ENCODE peak calls at places on chromosomes 11 and 22, in nine cellular contexts. L is osteoblast; V is CD8-positive, alpha-beta memory T cell; C is right atrium auricular region; U is tibial artery; X is A549; A is brain microvascular endothelial cell; S is effector memory CD4-positive, alpha-beta T cell; M is astrocyte of the spinal cord. P is an unnamed sample.

GRCh38 chr11:126355926-126356897 is 726 bp downstream of the ST3GAL4 start:
- DNase-seq in U (no peak), C (no peak), S (no peak), V (no peak), X (no peak), L (peak; percentile 94), A (no peak), M (no peak), P (no peak)

GRCh38 chr11:86303257-86303656 is 1.2 kb downstream of the HIKESHI start:
- DNase-seq in V (no peak), L (peak; percentile 44), M (no peak), X (no peak), C (no peak), S (no peak), U (no peak), A (peak; percentile 6), P (no peak)

GRCh38 chr22:27108425-27109114 is 451.2 kb downstream of the MIAT start:
- DNase-seq in A (no peak), X (peak; percentile 45), L (no peak), M (no peak), C (no peak), S (no peak), U (peak; percentile 79), V (no peak), P (no peak)

GRCh38 chr22:17952273-17952801 is 72.0 kb downstream of the MICAL3 start:
- DNase-seq in A (no peak), X (peak; percentile 46), L (peak; percentile 41), M (no peak), U (no peak), C (no peak), V (no peak), S (no peak), P (no peak)

GRCh38 chr11:103295704-103296103 is 186.5 kb downstream of the DYNC2H1 start:
- DNase-seq in M (no peak), S (no peak), U (no peak), V (no peak), C (no peak), L (no peak), A (no peak), X (peak; percentile 66), P (no peak)

GRCh38 chr22:17919276-17920144 is 104.9 kb downstream of the MICAL3 start:
- DNase-seq in L (peak; percentile 61), V (no peak), S (no peak), U (no peak), C (no peak), M (no peak), X (no peak), A (no peak), P (no peak)

GRCh38 chr11:22828373-22828772 is 1.2 kb downstream of the SVIP start:
- DNase-seq in A (no peak), U (no peak), M (no peak), S (no peak), C (no peak), X (no peak), V (no peak), L (no peak), P (no peak)

GRCh38 chr11:19072464-19072863 is 11.9 kb upstream of the MRGPRX2 start:
- DNase-seq in C (no peak), L (no peak), U (no peak), V (no peak), X (no peak), A (no peak), M (no peak), S (no peak), P (no peak)

GRCh38 chr11:1786466-1786865 is 22.7 kb upstream of the CTSD start:
- DNase-seq in A (no peak), X (no peak), C (no peak), S (no peak), L (no peak), U (no peak), M (no peak), V (no peak), P (no peak)

GRCh38 chr11:1881442-1882264 is 10.0 kb downstream of the PRR33 start:
- DNase-seq in M (no peak), L (peak; percentile 89), C (no peak), X (no peak), V (no peak), S (no peak), U (no peak), A (no peak), P (no peak)

GRCh38 chr11:17405232-17406005 is 17.0 kb upstream of the KCNJ11 start:
- DNase-seq in X (peak; percentile 64), C (peak; percentile 77), L (peak; percentile 93), S (no peak), A (peak; percentile 35), U (peak; percentile 78), M (peak; percentile 24), V (no peak), P (no peak)

GRCh38 chr11:42175203-42175602 is 715.8 kb upstream of the LRRC4C start:
- DNase-seq in X (no peak), M (peak; percentile 60), V (no peak), L (no peak), S (no peak), U (no peak), C (no peak), A (peak; percentile 90), P (no peak)

GRCh38 chr11:63791495-63792167 is 21.6 kb upstream of the SPINDOC start:
- DNase-seq in C (no peak), A (no peak), X (no peak), S (no peak), V (no peak), L (no peak), U (no peak), M (no peak), P (no peak)

GRCh38 chr11:6307879-6308278 is 12.4 kb downstream of the CAVIN3 start:
- DNase-seq in M (peak; percentile 13), L (peak; percentile 85), U (no peak), A (peak; percentile 21), V (no peak), S (no peak), C (no peak), X (no peak), P (no peak)

GRCh38 chr11:121426476-121427454 is 25.3 kb upstream of the SORL1 start:
- DNase-seq in C (no peak), U (no peak), L (peak; percentile 67), X (no peak), A (no peak), S (peak; percentile 21), M (no peak), V (peak; percentile 26), P (peak; percentile 11)

GRCh38 chr11:125978778-125979378 is 33.0 kb downstream of the VSIG10L2 start:
- DNase-seq in V (no peak), M (no peak), U (no peak), A (no peak), L (no peak), S (no peak), C (no peak), X (no peak), P (no peak)

GRCh38 chr22:38267086-38267485 is 5.7 kb downstream of the TMEM184B start:
- DNase-seq in M (peak; percentile 45), S (peak; percentile 61), C (peak; percentile 83), V (peak; percentile 24), U (no peak), A (no peak), L (peak; percentile 84), X (no peak), P (no peak)

GRCh38 chr11:86596861-86597632 is 75.4 kb downstream of the ME3 start:
- DNase-seq in M (peak; percentile 53), U (peak; percentile 52), V (no peak), A (peak; percentile 73), C (no peak), S (no peak), L (no peak), X (no peak), P (no peak)

GRCh38 chr22:48679656-48680555 is 1147.8 kb downstream of the BRD1 start:
- DNase-seq in V (no peak), M (no peak), X (no peak), C (no peak), L (no peak), A (no peak), U (no peak), S (no peak), P (no peak)

GRCh38 chr11:95996621-95997020 is 72.7 kb upstream of the MTMR2 start:
- DNase-seq in X (no peak), U (no peak), C (no peak), M (no peak), S (no peak), V (no peak), A (no peak), L (no peak), P (no peak)

GRCh38 chr22:49564054-49564453 is 263.6 kb downstream of the BRD1 start:
- DNase-seq in X (no peak), C (no peak), U (no peak), S (no peak), M (no peak), A (no peak), V (no peak), L (peak; percentile 67), P (no peak)

GRCh38 chr22:40436460-40437431 is 66.4 kb downstream of the SGSM3 start:
- DNase-seq in V (no peak), A (peak; percentile 59), L (peak; percentile 56), X (peak; percentile 70), S (no peak), M (peak; percentile 79), U (no peak), C (no peak), P (peak; percentile 36)

GRCh38 chr11:45886816-45887520 is 1.5 kb downstream of the MAPK8IP1 start:
- DNase-seq in C (no peak), L (peak; percentile 79), S (no peak), M (no peak), X (no peak), V (no peak), A (no peak), U (no peak), P (no peak)
- H3K4me3 ChIP-seq in C (no peak overlapping the region), L (no peak overlapping the region), S (no peak overlapping the region), M (no peak overlapping the region), X (no peak overlapping the region), V (no peak overlapping the region), A (no peak overlapping the region), U (no peak overlapping the region), P (no peak overlapping the region)

GRCh38 chr11:100857236-100858005 is 170.3 kb downstream of the ARHGAP42 start:
- DNase-seq in X (no peak), M (no peak), C (no peak), U (no peak), A (no peak), S (no peak), V (no peak), L (no peak), P (no peak)
- H3K4me3 ChIP-seq in X (no peak overlapping the region), M (no peak overlapping the region), C (no peak overlapping the region), U (no peak overlapping the region), A (no peak overlapping the region), S (no peak overlapping the region), V (no peak overlapping the region), L (no peak overlapping the region), P (no peak overlapping the region)

GRCh38 chr11:15124528-15124927 is 9.8 kb downstream of the INSC start:
- DNase-seq in M (no peak), L (no peak), C (no peak), U (no peak), V (no peak), A (no peak), X (no peak), S (no peak), P (no peak)
- H3K4me3 ChIP-seq in M (no peak overlapping the region), L (no peak overlapping the region), C (no peak overlapping the region), U (no peak overlapping the region), V (no peak overlapping the region), A (no peak overlapping the region), X (no peak overlapping the region), S (no peak overlapping the region), P (no peak overlapping the region)

GRCh38 chr11:8268530-8269461 is 5.1 kb upstream of the LMO1 start:
- DNase-seq in A (no peak), X (no peak), V (no peak), M (no peak), L (peak; percentile 93), U (no peak), S (no peak), C (no peak), P (no peak)
- H3K4me3 ChIP-seq in A (no peak overlapping the region), X (peak overlapping the region; percentile 79), V (no peak overlapping the region), M (no peak overlapping the region), L (peak overlapping the region; percentile 10), U (peak overlapping the region; percentile 33), S (peak overlapping the region; percentile 42), C (peak overlapping the region; percentile 20), P (peak overlapping the region; percentile 45)

P was measured in NT2/D1.